ENCODE peak calls at places on chromosomes 1 and 21, in seven cellular contexts. L is hepatocyte; W is A549; U is A673; J is CD8-positive, alpha-beta T cell; Q is body of pancreas; K is ovary. S is an unnamed sample. For H3K4me1, the result is how much of the 10 kb centered on the place peaks cover.

GRCh38 chr1:246020231-246020954 is 486.7 kb downstream of the SMYD3 start:
- DNase-seq in J (no peak), Q (no peak), K (no peak), W (no peak), L (no peak), U (no peak), S (no peak)

GRCh38 chr1:211036701-211037494 is 97.0 kb downstream of the KCNH1 start:
- DNase-seq in K (no peak), W (peak), Q (no peak), J (no peak), U (peak), L (peak), S (no peak)

GRCh38 chr21:16116798-16117197 is 387.0 kb downstream of the USP25 start:
- DNase-seq in U (no peak), K (no peak), W (peak), Q (no peak), L (no peak), J (no peak), S (no peak)

GRCh38 chr1:12285496-12286143 is 55.8 kb downstream of the VPS13D start:
- DNase-seq in K (no peak), J (no peak), W (no peak), Q (no peak), L (no peak), U (no peak), S (no peak)

GRCh38 chr1:230149751-230150584 is 82.9 kb downstream of the GALNT2 start:
- DNase-seq in K (no peak), W (no peak), J (no peak), U (no peak), Q (no peak), L (no peak), S (no peak)

GRCh38 chr1:61117283-61117682 is 34.9 kb downstream of the NFIA start:
- DNase-seq in J (no peak), K (no peak), W (no peak), U (no peak), Q (no peak), L (no peak), S (no peak)

GRCh38 chr1:229323885-229324553 is 18.8 kb downstream of the CCSAP start:
- DNase-seq in U (no peak), J (no peak), Q (no peak), K (no peak), W (no peak), L (no peak), S (no peak)

GRCh38 chr1:7290971-7291970 is 479.8 kb upstream of the VAMP3 start:
- DNase-seq in J (no peak), U (peak), K (no peak), Q (no peak), W (no peak), L (no peak), S (peak)

GRCh38 chr1:12127206-12127810 is 39.5 kb upstream of the TNFRSF1B start:
- DNase-seq in K (no peak), L (no peak), J (no peak), U (no peak), Q (no peak), W (no peak), S (no peak)

GRCh38 chr1:243482237-243483022 is 226.6 kb downstream of the SDCCAG8 start:
- DNase-seq in K (peak), U (peak), W (peak), J (no peak), Q (no peak), L (peak), S (no peak)

GRCh38 chr1:30354410-30354809 is 369.0 kb downstream of the MATN1 start:
- DNase-seq in W (no peak), K (no peak), J (no peak), U (no peak), L (no peak), Q (no peak), S (no peak)
- TF ChIP-seq CTCF in W (no peak), K (no peak), J (no peak), U (no peak), L (no peak), Q (no peak), S (no peak)

DNA sequence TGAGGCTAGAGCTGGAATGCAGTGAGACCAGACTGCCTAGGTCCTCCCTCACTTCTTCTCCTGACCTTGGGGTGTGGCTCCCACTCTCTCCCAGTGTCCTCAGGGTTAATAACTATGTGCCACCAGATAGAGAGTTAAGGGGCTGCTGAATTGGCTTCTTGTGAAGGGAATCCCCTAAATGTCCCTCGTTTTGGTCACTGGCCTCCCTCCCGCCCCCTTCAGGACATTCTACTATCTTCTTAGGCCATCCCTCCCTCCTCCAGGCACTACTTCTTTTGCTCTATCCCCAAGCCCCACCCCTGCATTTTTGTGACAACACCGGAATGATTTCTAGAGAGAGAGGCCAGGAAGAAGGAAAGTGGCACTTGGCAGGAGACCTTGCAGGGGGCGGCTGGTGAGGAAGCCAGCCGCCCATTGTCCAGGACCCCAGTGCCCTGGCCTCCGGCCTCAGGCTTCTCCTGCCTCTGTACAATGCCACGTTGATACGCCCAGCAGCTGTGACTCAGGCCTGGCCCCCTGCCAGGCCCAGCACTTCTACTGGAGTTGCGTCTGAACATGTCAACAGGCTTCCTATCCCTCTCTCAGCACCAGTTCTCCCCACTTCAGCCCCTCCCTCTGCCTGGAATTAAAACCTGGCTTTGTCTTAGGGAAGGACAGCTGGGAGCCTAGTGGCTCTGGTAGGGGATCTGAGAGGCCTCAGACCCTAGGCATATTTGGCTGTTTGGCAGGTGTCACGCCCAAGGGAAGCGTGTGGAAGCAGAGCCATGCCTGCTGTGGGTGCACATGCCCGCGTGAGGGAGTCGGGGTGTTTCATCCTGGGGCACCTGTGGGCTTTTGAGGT is 9.1 kb downstream of the LMNA start:
- DNase-seq in W (peak), Q (peak), L (peak), U (peak), J (no peak), K (peak), S (peak)
- H3K4me1 ChIP-seq in W (half or more), Q (half or more), L (half or more), U (half or more), J (under half), K (half or more), S (half or more)

GRCh38 chr1:204205486-204205885 is 8.3 kb downstream of the GOLT1A start:
- DNase-seq in Q (no peak), L (no peak), K (no peak), J (no peak), W (no peak), U (no peak), S (no peak)
- TF ChIP-seq CTCF in Q (no peak), L (no peak), K (no peak), J (no peak), W (no peak), U (no peak), S (no peak)

GRCh38 chr1:101312192-101312591 is 75.4 kb downstream of the S1PR1 start:
- DNase-seq in Q (no peak), L (no peak), U (no peak), W (no peak), J (no peak), K (no peak), S (no peak)
- H3K4me1 ChIP-seq in Q (under half), L (under half), U (under half), W (under half), J (half or more), K (under half), S (under half)

GRCh38 chr1:99891997-99892396 is 41.8 kb downstream of the AGL start:
- DNase-seq in U (no peak), W (no peak), L (no peak), J (no peak), Q (no peak), K (no peak), S (no peak)
- TF ChIP-seq CTCF in U (no peak), W (no peak), L (no peak), J (no peak), Q (no peak), K (no peak), S (no peak)

GRCh38 chr1:19478241-19478780 is 7.0 kb downstream of the CAPZB start:
- DNase-seq in U (no peak), Q (no peak), L (no peak), K (no peak), J (no peak), W (no peak), S (no peak)

GRCh38 chr1:19481826-19482398 is 3.4 kb downstream of the CAPZB start:
- DNase-seq in L (no peak), U (no peak), Q (no peak), J (no peak), W (no peak), K (no peak), S (no peak)

GRCh38 chr1:19477284-19478240 is 7.8 kb downstream of the CAPZB start:
- DNase-seq in U (no peak), K (no peak), W (no peak), L (no peak), Q (no peak), J (no peak), S (no peak)

GRCh38 chr1:19480282-19480681 is 5.1 kb downstream of the CAPZB start:
- DNase-seq in U (no peak), J (no peak), K (no peak), Q (no peak), W (no peak), L (no peak), S (no peak)

GRCh38 chr1:19479351-19480120 is 5.8 kb downstream of the CAPZB start:
- DNase-seq in L (no peak), W (no peak), U (no peak), Q (no peak), K (no peak), J (no peak), S (no peak)
- H3K4me1 ChIP-seq in L (under half), W (under half), U (under half), Q (half or more), K (under half), J (half or more), S (half or more)

S was measured in testis.